ENCODE peak calls at places on chromosome 22, in ten cellular contexts. S is fibroblast of mammary gland; M is WTC11; L is glutamatergic neuron; A is astrocyte of the cerebellum; R is endothelial cell; F is spleen; T is tibial artery; E is PC-9; I is CD8-positive, alpha-beta T cell. Z is an unnamed sample.
A peak's percentile ranks its signal among the peaks of the same experiment; 100 is the strongest.

GRCh38 chr22:22943521-22944267 is 56.1 kb downstream of the IGLL5 start:
- DNase-seq in S (no peak), M (peak; percentile 14), L (no peak), A (no peak), R (peak; percentile 3), F (no peak), T (no peak), E (no peak), I (peak; percentile 40), Z (no peak)

GRCh38 chr22:43000441-43001175 is 14.3 kb downstream of the PACSIN2 start:
- DNase-seq in S (peak; percentile 71), M (no peak), L (no peak), A (no peak), R (no peak), F (no peak), T (no peak), E (no peak), I (no peak), Z (no peak)

GRCh38 chr22:43004362-43005035 is 10.4 kb downstream of the PACSIN2 start:
- DNase-seq in S (peak; percentile 84), M (no peak), L (no peak), A (peak; percentile 73), R (no peak), F (peak; percentile 58), T (no peak), E (no peak), I (no peak), Z (peak; percentile 61)

GRCh38 chr22:49979587-49980264 is 19.2 kb downstream of the PIM3 start:
- DNase-seq in S (peak; percentile 61), M (peak; percentile 53), L (peak; percentile 50), A (no peak), R (peak; percentile 34), F (no peak), T (peak; percentile 42), E (no peak), I (no peak), Z (peak; percentile 31)

GRCh38 chr22:46626911-46627805 is 7.0 kb downstream of the GRAMD4 start:
- DNase-seq in S (no peak), M (peak; percentile 92), L (peak; percentile 16), A (no peak), R (no peak), F (no peak), T (peak; percentile 59), E (no peak), I (no peak), Z (no peak)

GRCh38 chr22:37681556-37682049 is 4.5 kb upstream of the NOL12 start:
- DNase-seq in S (peak; percentile 89), M (peak; percentile 84), L (peak; percentile 74), A (peak; percentile 63), R (peak; percentile 70), F (peak; percentile 87), T (peak; percentile 80), E (peak; percentile 82), I (peak; percentile 81), Z (peak; percentile 75)

GRCh38 chr22:38074181-38075104 is 9.5 kb downstream of the SLC16A8 start:
- DNase-seq in S (no peak), M (peak; percentile 81), L (peak; percentile 79), A (no peak), R (peak; percentile 50), F (no peak), T (no peak), E (no peak), I (no peak), Z (no peak)

GRCh38 chr22:48089601-48090331 is 1327.3 kb downstream of the TBC1D22A start:
- DNase-seq in S (peak; percentile 1), M (no peak), L (no peak), A (no peak), R (no peak), F (peak; percentile 79), T (peak; percentile 77), E (no peak), I (no peak), Z (no peak)

GRCh38 chr22:47161631-47162030 is 399.2 kb downstream of the TBC1D22A start:
- DNase-seq in S (no peak), M (peak; percentile 8), L (peak; percentile 17), A (no peak), R (no peak), F (peak; percentile 63), T (peak; percentile 44), E (no peak), I (no peak), Z (no peak)

GRCh38 chr22:25546751-25547150 is 17.7 kb upstream of the GRK3 start:
- DNase-seq in S (peak; percentile 27), M (no peak), L (no peak), A (no peak), R (no peak), F (no peak), T (no peak), E (no peak), I (no peak), Z (no peak)

GRCh38 chr22:23098718-23099524 is 28.6 kb downstream of the GNAZ start:
- DNase-seq in S (no peak), M (no peak), L (no peak), A (no peak), R (no peak), F (no peak), T (peak; percentile 80), E (no peak), I (no peak), Z (no peak)

GRCh38 chr22:24231706-24232105 is 13.2 kb downstream of the GGT5 start:
- DNase-seq in S (no peak), M (no peak), L (no peak), A (no peak), R (no peak), F (no peak), T (no peak), E (no peak), I (no peak), Z (no peak)

GRCh38 chr22:24232124-24232523 is 12.8 kb downstream of the GGT5 start:
- DNase-seq in S (no peak), M (no peak), L (no peak), A (no peak), R (no peak), F (no peak), T (no peak), E (no peak), I (no peak), Z (no peak)

GRCh38 chr22:24232725-24233124 is 12.2 kb downstream of the GGT5 start:
- DNase-seq in S (no peak), M (no peak), L (no peak), A (no peak), R (no peak), F (no peak), T (no peak), E (no peak), I (no peak), Z (no peak)

GRCh38 chr22:24233235-24233634 is 11.6 kb downstream of the GGT5 start:
- DNase-seq in S (no peak), M (no peak), L (no peak), A (no peak), R (no peak), F (no peak), T (no peak), E (no peak), I (no peak), Z (no peak)

GRCh38 chr22:24230911-24231656 is 13.8 kb downstream of the GGT5 start:
- DNase-seq in S (no peak), M (peak; percentile 93), L (peak; percentile 55), A (no peak), R (peak; percentile 75), F (peak; percentile 89), T (peak; percentile 69), E (no peak), I (peak; percentile 79), Z (no peak)
- TF ChIP-seq CTCF in S (peak; percentile 28), M (peak; percentile 78), L (peak; percentile 48), A (peak; percentile 27), R (peak; percentile 70), F (peak; percentile 67), T (no peak), E (peak; percentile 34), I (peak; percentile 61), Z (peak; percentile 66)

GRCh38 chr22:45077826-45078334 is 68.1 kb upstream of the PHF21B start:
- DNase-seq in S (no peak), M (no peak), L (no peak), A (no peak), R (no peak), F (no peak), T (no peak), E (no peak), I (no peak), Z (no peak)

GRCh38 chr22:45087802-45088201 is 75.9 kb upstream of the NUP50 start:
- DNase-seq in S (no peak), M (no peak), L (no peak), A (no peak), R (no peak), F (no peak), T (no peak), E (no peak), I (no peak), Z (no peak)

GRCh38 chr22:45083659-45084305 is 74.0 kb upstream of the PHF21B start:
- DNase-seq in S (peak; percentile 89), M (no peak), L (no peak), A (peak; percentile 34), R (no peak), F (no peak), T (no peak), E (peak; percentile 9), I (no peak), Z (peak; percentile 48)

GRCh38 chr22:45084400-45084920 is 74.7 kb upstream of the PHF21B start:
- DNase-seq in S (no peak), M (no peak), L (no peak), A (no peak), R (no peak), F (no peak), T (no peak), E (no peak), I (no peak), Z (no peak)

GRCh38 chr22:45082795-45083194 is 73.0 kb upstream of the PHF21B start:
- DNase-seq in S (peak; percentile 36), M (peak; percentile 72), L (no peak), A (no peak), R (peak; percentile 39), F (no peak), T (no peak), E (no peak), I (no peak), Z (no peak)
- TF ChIP-seq CTCF in S (peak; percentile 47), M (peak; percentile 25), L (no peak), A (peak; percentile 12), R (no peak), F (no peak), T (no peak), E (peak; percentile 36), I (no peak), Z (peak; percentile 72)

DNA sequence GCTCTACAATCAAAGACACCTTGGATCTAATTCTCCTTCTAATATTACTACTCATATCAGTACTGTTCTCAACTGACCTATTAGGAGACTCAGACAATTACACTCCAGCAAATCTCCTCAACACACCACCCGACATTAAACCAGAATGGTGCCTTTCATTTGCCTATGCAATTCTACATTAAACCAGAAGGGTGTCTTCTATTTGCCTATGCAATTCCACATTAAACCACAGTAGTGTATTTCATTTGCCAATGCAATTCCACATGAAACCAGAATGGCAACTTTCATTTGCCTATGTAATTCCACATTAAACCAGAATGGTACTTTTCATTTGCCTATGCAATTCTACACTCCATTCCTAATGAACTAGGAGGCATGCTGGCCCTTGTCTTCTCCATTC is 15.3 kb upstream of the APOL3 start:
- DNase-seq in S (no peak), M (no peak), L (no peak), A (no peak), R (no peak), F (no peak), T (no peak), E (no peak), I (no peak), Z (no peak)
- TF ChIP-seq CTCF in S (no peak), M (no peak), L (no peak), A (no peak), R (peak; percentile 32), F (no peak), T (no peak), E (no peak), I (no peak), Z (peak; percentile 54)

GRCh38 chr22:17260950-17261349 is 41.7 kb upstream of the ADA2 start:
- DNase-seq in S (no peak), M (peak; percentile 42), L (no peak), A (no peak), R (no peak), F (no peak), T (no peak), E (no peak), I (no peak), Z (no peak)
- TF ChIP-seq CTCF in S (no peak), M (no peak), L (no peak), A (no peak), R (no peak), F (no peak), T (no peak), E (no peak), I (no peak), Z (no peak)